ENCODE peak calls at places on chromosome 17, in four cellular contexts. One of them, this sample, is unnamed.

GRCh38 chr17:37476431-37477130 is 13.1 kb upstream of the DUSP14 start:
- DNase-seq in WERI-Rb-1: peak; percentile 20
- DNase-seq in A549: peak; percentile 35
- DNase-seq in Calu3: peak; percentile 50
- DNase-seq in this sample: no peak

GRCh38 chr17:1561420-1562177 is 993 bp downstream of the PITPNA start:
- DNase-seq in A549: no peak
- DNase-seq in Calu3: peak; percentile 35
- DNase-seq in WERI-Rb-1: no peak
- DNase-seq in this sample: peak; percentile 83

GRCh38 chr17:2303278-2304188 is at the start of the genes SMG6 and SRR:
- DNase-seq in WERI-Rb-1: peak; percentile 92
- DNase-seq in Calu3: peak; percentile 84
- DNase-seq in A549: peak; percentile 92
- DNase-seq in this sample: peak; percentile 98

GRCh38 chr17:21252875-21253645 is at the start of gene NATD1:
- DNase-seq in WERI-Rb-1: peak; percentile 78
- DNase-seq in A549: peak; percentile 88
- DNase-seq in Calu3: peak; percentile 43
- DNase-seq in this sample: peak; percentile 97

GRCh38 chr17:73585583-73585982 is 58.7 kb downstream of the SDK2 start:
- DNase-seq in Calu3: no peak
- DNase-seq in A549: peak; percentile 23
- DNase-seq in WERI-Rb-1: no peak
- DNase-seq in this sample: peak; percentile 76

GRCh38 chr17:42754782-42755181 is 6.2 kb upstream of the RAMP2 start:
- DNase-seq in Calu3: no peak
- DNase-seq in A549: no peak
- DNase-seq in WERI-Rb-1: no peak
- DNase-seq in this sample: no peak

GRCh38 chr17:11140501-11140900 is 100.5 kb upstream of the SHISA6 start:
- DNase-seq in Calu3: no peak
- DNase-seq in WERI-Rb-1: no peak
- DNase-seq in A549: no peak
- DNase-seq in this sample: no peak

GRCh38 chr17:79073706-79074088 is 927 bp upstream of the ENGASE start:
- DNase-seq in WERI-Rb-1: no peak
- DNase-seq in A549: no peak
- DNase-seq in Calu3: no peak
- DNase-seq in this sample: peak; percentile 42

GRCh38 chr17:6749519-6749918 is 6.3 kb upstream of the XAF1 start:
- DNase-seq in A549: no peak
- DNase-seq in WERI-Rb-1: no peak
- DNase-seq in Calu3: no peak
- DNase-seq in this sample: no peak

GRCh38 chr17:78357687-78358537 is 2.0 kb downstream of the SOCS3 start:
- DNase-seq in A549: peak; percentile 37
- DNase-seq in WERI-Rb-1: no peak
- DNase-seq in Calu3: no peak
- DNase-seq in this sample: peak; percentile 84

GRCh38 chr17:61285483-61286320 is 113.9 kb upstream of the TBX2 start:
- DNase-seq in A549: no peak
- DNase-seq in WERI-Rb-1: no peak
- DNase-seq in Calu3: no peak
- DNase-seq in this sample: peak; percentile 86

GRCh38 chr17:67056746-67057490 is 12.6 kb downstream of the CACNG1 start:
- DNase-seq in WERI-Rb-1: no peak
- DNase-seq in Calu3: no peak
- DNase-seq in A549: no peak
- DNase-seq in this sample: peak; percentile 48

GRCh38 chr17:50923611-50924010 is 57.5 kb upstream of the TOB1 start:
- DNase-seq in A549: no peak
- DNase-seq in Calu3: no peak
- DNase-seq in WERI-Rb-1: peak; percentile 69
- DNase-seq in this sample: no peak

GRCh38 chr17:2295575-2295974 is 8.0 kb downstream of the SMG6 start:
- DNase-seq in WERI-Rb-1: no peak
- DNase-seq in Calu3: no peak
- DNase-seq in A549: no peak
- DNase-seq in this sample: no peak

GRCh38 chr17:59652119-59652518 is 32.4 kb downstream of the CLTC start:
- DNase-seq in A549: no peak
- DNase-seq in Calu3: no peak
- DNase-seq in WERI-Rb-1: no peak
- DNase-seq in this sample: no peak

GRCh38 chr17:38463451-38463858 is 35.2 kb downstream of the ARHGAP23 start:
- DNase-seq in Calu3: no peak
- DNase-seq in A549: no peak
- DNase-seq in WERI-Rb-1: no peak
- DNase-seq in this sample: no peak

DNA sequence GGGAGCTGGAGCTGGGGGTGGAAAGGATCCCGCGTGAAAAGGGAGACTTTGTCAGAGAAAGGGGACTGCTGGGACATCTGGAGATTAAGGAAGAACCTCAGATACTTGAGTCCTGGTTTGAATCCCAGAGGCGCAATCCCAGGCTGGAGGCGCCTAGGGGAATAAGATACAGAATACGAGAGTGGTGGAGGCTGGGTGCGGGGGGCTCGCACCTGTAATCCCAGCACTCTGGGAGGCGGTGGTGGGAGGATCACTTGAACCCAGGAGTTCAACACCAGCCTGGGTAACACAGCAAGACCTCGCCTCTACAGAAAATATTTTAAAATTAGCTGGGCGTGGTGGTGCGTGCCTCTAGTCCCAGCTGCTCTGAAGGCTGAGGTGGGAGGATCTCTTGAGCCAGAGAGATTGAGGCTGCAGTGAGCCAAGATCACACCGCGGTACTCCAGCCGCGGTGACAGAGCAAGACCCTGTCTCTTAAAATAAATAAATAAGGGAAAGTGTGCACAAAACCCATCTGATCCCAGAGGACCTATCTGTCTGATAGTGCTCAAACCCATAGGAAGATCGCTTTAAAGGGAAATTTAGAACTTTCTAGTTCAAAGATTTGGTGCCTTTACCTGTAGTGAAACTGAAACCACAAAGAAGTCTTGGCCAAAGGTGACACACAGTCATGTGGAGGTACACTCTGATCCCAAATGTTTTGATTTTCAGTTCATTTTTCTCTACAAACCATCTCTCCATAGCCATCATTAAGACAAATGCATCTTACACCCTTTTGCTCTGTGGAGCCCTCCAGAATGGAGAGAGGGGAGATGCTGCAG is 625 bp upstream of the SCRN2 start:
- DNase-seq in Calu3: no peak
- DNase-seq in A549: no peak
- DNase-seq in WERI-Rb-1: no peak
- DNase-seq in this sample: no peak
- TF ChIP-seq CTCF in Calu3: no peak
- TF ChIP-seq CTCF in A549: no peak
- TF ChIP-seq CTCF in WERI-Rb-1: no peak
- TF ChIP-seq CTCF in this sample: no peak

DNA sequence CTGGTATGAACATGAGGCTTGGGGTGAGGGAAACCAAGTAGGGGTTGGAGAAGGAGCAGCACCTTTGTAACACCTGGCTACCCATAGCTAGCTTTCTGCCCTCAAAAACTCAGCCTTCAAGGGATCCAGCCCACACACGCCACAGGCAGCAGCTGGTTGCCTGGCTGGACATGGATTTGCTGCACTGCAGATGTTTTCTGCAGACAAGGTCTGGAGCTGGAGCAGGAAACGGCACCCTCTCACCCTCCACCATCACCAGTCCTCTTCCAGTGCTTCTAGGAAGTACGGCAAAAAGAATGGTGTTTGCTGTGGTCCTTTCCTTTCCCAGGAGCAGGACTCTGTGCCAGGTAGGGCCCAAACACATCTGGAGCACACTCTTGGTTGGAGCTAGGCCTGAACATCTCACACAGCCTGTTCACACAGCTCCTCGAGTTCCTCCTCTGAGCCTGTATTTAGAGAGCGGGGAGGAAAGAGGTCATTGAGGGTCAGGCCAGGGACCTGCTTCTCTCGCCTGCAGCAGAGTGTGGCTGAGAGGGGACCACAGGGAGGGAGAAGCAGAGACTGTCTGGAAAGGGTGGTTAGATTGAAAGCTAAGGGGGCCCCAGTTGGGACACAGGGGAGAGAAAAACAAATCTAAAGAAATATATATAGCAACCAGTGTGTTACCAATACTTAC is 2.7 kb upstream of the SUPT4H1 start:
- DNase-seq in A549: no peak
- DNase-seq in Calu3: no peak
- DNase-seq in WERI-Rb-1: no peak
- DNase-seq in this sample: no peak
- TF ChIP-seq CTCF in A549: no peak
- TF ChIP-seq CTCF in Calu3: no peak
- TF ChIP-seq CTCF in WERI-Rb-1: no peak
- TF ChIP-seq CTCF in this sample: no peak

GRCh38 chr17:64155751-64156544 is 26.0 kb upstream of the ERN1 start:
- DNase-seq in WERI-Rb-1: no peak
- DNase-seq in Calu3: peak; percentile 66
- DNase-seq in A549: no peak
- DNase-seq in this sample: peak; percentile 39

GRCh38 chr17:64158411-64158810 is 28.5 kb upstream of the ERN1 start:
- DNase-seq in Calu3: no peak
- DNase-seq in WERI-Rb-1: peak; percentile 38
- DNase-seq in A549: no peak
- DNase-seq in this sample: no peak

GRCh38 chr17:64157669-64158180 is 27.8 kb upstream of the ERN1 start:
- DNase-seq in Calu3: no peak
- DNase-seq in WERI-Rb-1: no peak
- DNase-seq in A549: no peak
- DNase-seq in this sample: peak; percentile 64

GRCh38 chr17:64155090-64155630 is 25.2 kb upstream of the ERN1 start:
- DNase-seq in WERI-Rb-1: no peak
- DNase-seq in A549: no peak
- DNase-seq in Calu3: no peak
- DNase-seq in this sample: no peak

DNA sequence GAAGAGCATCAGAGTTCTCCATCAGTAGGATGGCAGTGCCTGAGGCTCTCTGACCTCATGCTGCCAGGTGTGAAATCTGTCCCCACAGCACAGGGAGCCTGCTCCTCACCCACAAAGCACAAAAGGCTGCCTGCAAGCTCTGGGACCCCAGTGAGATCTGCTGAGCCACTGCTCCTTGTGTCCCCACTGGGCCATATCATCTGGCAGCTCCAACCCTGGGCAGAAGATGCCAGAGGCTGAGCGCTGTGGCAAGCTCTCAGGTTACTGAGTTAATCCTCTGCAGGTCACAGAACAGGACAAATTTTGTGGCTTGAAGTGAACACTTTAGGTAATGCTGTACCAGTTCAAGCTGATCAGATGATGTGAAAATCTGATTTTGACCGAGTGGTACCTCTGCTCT is 26.7 kb upstream of the ERN1 start:
- DNase-seq in A549: no peak
- DNase-seq in WERI-Rb-1: no peak
- DNase-seq in Calu3: no peak
- DNase-seq in this sample: peak; percentile 42
- TF ChIP-seq CTCF in A549: no peak
- TF ChIP-seq CTCF in WERI-Rb-1: no peak
- TF ChIP-seq CTCF in Calu3: no peak
- TF ChIP-seq CTCF in this sample: no peak

GRCh38 chr17:15456972-15457722 is 10.3 kb downstream of the CDRT4 start:
- DNase-seq in A549: no peak
- DNase-seq in WERI-Rb-1: no peak
- DNase-seq in Calu3: no peak
- DNase-seq in this sample: no peak
- TF ChIP-seq CTCF in A549: no peak
- TF ChIP-seq CTCF in WERI-Rb-1: no peak
- TF ChIP-seq CTCF in Calu3: no peak
- TF ChIP-seq CTCF in this sample: no peak

GRCh38 chr17:19877546-19877945 is 9.8 kb upstream of the ULK2 start:
- DNase-seq in Calu3: no peak
- DNase-seq in A549: no peak
- DNase-seq in WERI-Rb-1: no peak
- DNase-seq in this sample: no peak

GRCh38 chr17:19876524-19877161 is 8.9 kb upstream of the ULK2 start:
- DNase-seq in WERI-Rb-1: no peak
- DNase-seq in Calu3: no peak
- DNase-seq in A549: no peak
- DNase-seq in this sample: no peak

GRCh38 chr17:19874256-19874655 is 6.5 kb upstream of the ULK2 start:
- DNase-seq in WERI-Rb-1: no peak
- DNase-seq in A549: no peak
- DNase-seq in Calu3: no peak
- DNase-seq in this sample: no peak
- TF ChIP-seq CTCF in WERI-Rb-1: no peak
- TF ChIP-seq CTCF in A549: no peak
- TF ChIP-seq CTCF in Calu3: no peak
- TF ChIP-seq CTCF in this sample: no peak

DNA sequence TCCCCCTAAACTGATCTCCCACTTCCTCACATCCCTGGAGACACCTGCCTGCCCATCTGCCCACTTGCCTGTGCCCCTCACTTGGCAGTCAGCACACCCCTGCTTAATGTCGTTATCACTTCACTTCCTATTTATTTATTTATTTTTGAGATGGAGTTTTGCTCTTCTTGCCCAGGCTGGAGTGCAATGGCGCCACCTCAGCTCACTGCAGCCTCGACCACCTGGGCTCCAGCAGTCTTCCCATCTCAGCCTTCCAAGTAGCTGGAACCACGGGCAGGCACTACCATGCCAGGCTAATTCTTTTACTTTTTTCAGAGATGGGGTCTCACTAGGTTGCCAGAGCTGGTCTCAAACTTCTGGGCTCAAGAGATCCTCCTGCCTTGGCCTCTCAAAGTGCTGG is 23.5 kb upstream of the PHOSPHO1 start:
- DNase-seq in Calu3: no peak
- DNase-seq in A549: no peak
- DNase-seq in WERI-Rb-1: no peak
- DNase-seq in this sample: peak; percentile 78
- TF ChIP-seq CTCF in Calu3: no peak
- TF ChIP-seq CTCF in A549: no peak
- TF ChIP-seq CTCF in WERI-Rb-1: peak; percentile 25
- TF ChIP-seq CTCF in this sample: peak; percentile 50